ENCODE peak calls at places on chromosome 2, in seven cellular contexts. I, Y, J, S, B, N and W are unnamed samples.

GRCh38 chr2:29530281-29530680 is 391.1 kb downstream of the ALK start:
- DNase-seq in I (no peak), Y (no peak), J (no peak), S (no peak), B (no peak), N (no peak), W (no peak)

GRCh38 chr2:235984552-235984951 is 183.6 kb downstream of the GBX2 start:
- DNase-seq in I (no peak), Y (no peak), J (no peak), S (no peak), B (no peak), N (no peak), W (no peak)

GRCh38 chr2:72527424-72527823 is 298.4 kb downstream of the EXOC6B start:
- DNase-seq in I (no peak), Y (no peak), J (no peak), S (no peak), B (no peak), N (no peak), W (no peak)

GRCh38 chr2:2743164-2743571 is 412.1 kb upstream of the MYT1L start:
- DNase-seq in I (no peak), Y (peak), J (no peak), S (no peak), B (no peak), N (peak), W (no peak)

GRCh38 chr2:236338495-236339184 is 74.4 kb upstream of the ASB18 start:
- DNase-seq in I (no peak), Y (no peak), J (no peak), S (no peak), B (no peak), N (no peak), W (no peak)

GRCh38 chr2:39516347-39517101 is 79.4 kb upstream of the MAP4K3 start:
- DNase-seq in I (peak), Y (no peak), J (peak), S (no peak), B (no peak), N (no peak), W (no peak)

GRCh38 chr2:173090291-173090877 is 14.7 kb downstream of the MAP3K20 start:
- DNase-seq in I (no peak), Y (no peak), J (no peak), S (no peak), B (peak), N (no peak), W (no peak)

GRCh38 chr2:12300019-12300602 is 416.6 kb upstream of the TRIB2 start:
- DNase-seq in I (no peak), Y (no peak), J (no peak), S (no peak), B (no peak), N (no peak), W (no peak)

GRCh38 chr2:186771850-186772463 is 77.0 kb downstream of the ZSWIM2 start:
- DNase-seq in I (no peak), Y (no peak), J (no peak), S (no peak), B (no peak), N (no peak), W (peak)

GRCh38 chr2:9897796-9898195 is 53.7 kb upstream of the GRHL1 start:
- DNase-seq in I (no peak), Y (no peak), J (no peak), S (no peak), B (no peak), N (no peak), W (no peak)

GRCh38 chr2:195575879-195576391 is 81.1 kb upstream of the SLC39A10 start:
- DNase-seq in I (no peak), Y (no peak), J (peak), S (peak), B (peak), N (no peak), W (peak)
- TF ChIP-seq CTCF in I (no peak), Y (no peak), J (no peak), S (no peak), B (peak), N (no peak), W (no peak)

GRCh38 chr2:134657650-134658250 is 61.0 kb downstream of the TMEM163 start:
- DNase-seq in I (no peak), Y (no peak), J (no peak), S (no peak), B (peak), N (no peak), W (peak)
- TF ChIP-seq CTCF in I (peak), Y (no peak), J (no peak), S (peak), B (peak), N (peak), W (peak)

GRCh38 chr2:177265386-177265690 is 811 bp upstream of the NFE2L2 start:
- DNase-seq in I (no peak), Y (peak), J (peak), S (no peak), B (no peak), N (peak), W (no peak)
- TF ChIP-seq CTCF in I (peak), Y (no peak), J (no peak), S (peak), B (peak), N (no peak), W (no peak)

DNA sequence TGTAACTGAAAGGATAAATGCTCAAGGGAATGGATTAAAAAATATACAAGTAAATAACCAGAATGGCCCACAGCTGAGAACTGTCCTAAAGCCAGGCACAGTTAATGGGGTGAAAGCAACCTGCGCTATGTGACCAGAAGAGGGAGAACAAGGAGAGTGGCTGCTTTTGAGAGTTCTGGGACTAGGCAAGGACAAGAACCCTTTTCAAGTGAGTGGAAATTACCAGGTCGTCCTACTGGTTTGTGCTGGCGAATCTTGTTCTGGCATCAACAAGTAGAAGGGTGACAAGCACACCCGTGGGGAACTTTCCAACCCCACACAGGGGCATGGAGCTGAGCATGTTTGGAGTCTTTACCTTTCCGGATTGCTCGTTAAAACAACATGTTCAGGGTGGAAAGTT is 82.8 kb downstream of the TMEM17 start:
- DNase-seq in I (no peak), Y (peak), J (no peak), S (no peak), B (peak), N (no peak), W (no peak)
- TF ChIP-seq CTCF in I (no peak), Y (no peak), J (no peak), S (peak), B (peak), N (no peak), W (peak)

GRCh38 chr2:147450661-147451060 is 394.2 kb upstream of the ACVR2A start:
- DNase-seq in I (no peak), Y (no peak), J (no peak), S (no peak), B (no peak), N (no peak), W (no peak)
- TF ChIP-seq CTCF in I (no peak), Y (no peak), J (no peak), S (no peak), B (no peak), N (no peak), W (no peak)

GRCh38 chr2:118148809-118149208 is 60.5 kb downstream of the INSIG2 start:
- DNase-seq in I (no peak), Y (no peak), J (no peak), S (peak), B (no peak), N (no peak), W (no peak)
- TF ChIP-seq CTCF in I (peak), Y (no peak), J (no peak), S (peak), B (no peak), N (no peak), W (no peak)

GRCh38 chr2:35343135-35343534 is 1012.4 kb upstream of the CRIM1 start:
- DNase-seq in I (no peak), Y (no peak), J (no peak), S (no peak), B (peak), N (no peak), W (no peak)
- TF ChIP-seq CTCF in I (no peak), Y (no peak), J (no peak), S (no peak), B (peak), N (no peak), W (no peak)

DNA sequence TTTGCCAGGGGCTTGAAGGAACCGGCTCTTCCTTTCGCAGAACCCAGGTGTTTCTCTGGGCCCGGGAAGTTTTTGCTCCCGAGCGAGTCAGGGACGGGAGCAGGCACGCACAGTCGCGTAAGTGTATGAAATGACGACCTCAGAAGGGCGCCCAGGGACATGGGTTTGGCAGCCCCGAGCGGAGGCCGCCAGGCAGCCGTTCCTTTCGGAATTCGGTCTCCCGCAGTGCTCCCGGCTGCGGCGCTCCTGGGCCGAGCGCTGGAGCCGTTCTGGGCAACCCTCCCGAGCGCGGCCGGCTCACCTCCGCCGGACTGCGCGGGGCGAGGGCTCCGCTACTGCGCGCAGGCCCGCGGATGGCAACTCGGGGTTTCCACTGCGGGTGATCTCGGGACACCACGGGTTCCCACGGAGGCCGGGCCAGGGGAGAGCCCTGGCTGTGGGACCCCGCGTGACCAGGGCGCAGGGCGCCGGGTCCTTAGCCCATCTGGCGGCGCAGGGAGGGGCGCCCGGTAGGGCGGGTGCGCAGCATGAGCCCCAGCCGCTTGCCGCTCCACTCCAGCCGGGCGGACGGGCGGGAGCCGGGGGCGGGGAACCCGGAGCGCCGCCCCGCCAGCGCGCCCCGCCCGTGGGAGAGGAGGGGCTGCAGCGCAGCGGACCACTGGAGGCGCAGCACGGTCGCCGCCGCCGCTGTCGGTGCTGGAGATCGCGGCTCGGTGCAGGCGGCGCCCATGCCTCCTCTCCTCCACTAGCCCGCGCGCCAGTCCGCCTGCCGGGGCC is at the start of gene OSBPL6:
- DNase-seq in I (peak), Y (peak), J (peak), S (peak), B (peak), N (peak), W (peak)
- TF ChIP-seq CTCF in I (peak), Y (no peak), J (no peak), S (peak), B (peak), N (no peak), W (peak)

GRCh38 chr2:210888035-210888434 is 331.6 kb downstream of the CPS1 start:
- DNase-seq in I (no peak), Y (no peak), J (no peak), S (no peak), B (no peak), N (no peak), W (no peak)
- TF ChIP-seq CTCF in I (no peak), Y (no peak), J (no peak), S (no peak), B (no peak), N (no peak), W (no peak)

GRCh38 chr2:26767129-26767528 is 3.0 kb downstream of the SLC35F6 start:
- DNase-seq in I (no peak), Y (no peak), J (no peak), S (no peak), B (no peak), N (no peak), W (no peak)

GRCh38 chr2:26770986-26771586 is 7.0 kb downstream of the SLC35F6 start:
- DNase-seq in I (peak), Y (peak), J (peak), S (peak), B (peak), N (peak), W (peak)

GRCh38 chr2:26767894-26768487 is 3.9 kb downstream of the SLC35F6 start:
- DNase-seq in I (no peak), Y (no peak), J (no peak), S (no peak), B (no peak), N (no peak), W (no peak)

GRCh38 chr2:26769501-26769850 is 5.4 kb downstream of the SLC35F6 start:
- DNase-seq in I (no peak), Y (no peak), J (no peak), S (no peak), B (no peak), N (no peak), W (no peak)

GRCh38 chr2:26768759-26769500 is 4.8 kb downstream of the SLC35F6 start:
- DNase-seq in I (peak), Y (peak), J (peak), S (no peak), B (peak), N (peak), W (peak)
- TF ChIP-seq CTCF in I (no peak), Y (no peak), J (no peak), S (no peak), B (no peak), N (no peak), W (no peak)